ENCODE peak calls at places on chromosomes 4 and X, in ten cellular contexts. Q is transverse colon, Z is upper lobe of left lung, L is sigmoid colon, P is ovary, K is H1, B is tibial nerve, C is GM12878, M is A549, N is suprapubic skin. V is an unnamed sample.

GRCh38 chr4:143352052-143352451 is 15.4 kb downstream of the GAB1 start:
- DNase-seq in M (no peak), N (no peak), B (no peak), Z (no peak), C (no peak), Q (peak), L (no peak), P (no peak), K (no peak), V (no peak)

GRCh38 chr4:38985363-38986065 is 46.7 kb downstream of the TMEM156 start:
- DNase-seq in B (no peak), L (no peak), Q (no peak), K (no peak), M (no peak), C (no peak), N (no peak), P (no peak), Z (no peak), V (no peak)

GRCh38 chrX:10016516-10017132 is 49.5 kb downstream of the CLDN34 start:
- DNase-seq in Q (no peak), Z (no peak), L (peak), P (no peak), C (no peak), B (no peak), N (no peak), M (no peak), K (no peak), V (no peak)

GRCh38 chr4:76803522-76803921 is 94.4 kb downstream of the SOWAHB start:
- DNase-seq in Z (no peak), L (no peak), P (peak), M (no peak), C (no peak), B (peak), K (no peak), N (no peak), Q (no peak), V (no peak)

GRCh38 chr4:163553146-163553545 is 58.7 kb downstream of the TMA16 start:
- DNase-seq in C (no peak), M (no peak), K (no peak), P (no peak), L (no peak), B (no peak), N (no peak), Z (no peak), Q (no peak), V (no peak)

GRCh38 chrX:136781180-136781797 is 557 bp upstream of the ARHGEF6 start:
- DNase-seq in N (no peak), K (no peak), Z (no peak), B (no peak), C (no peak), L (no peak), P (no peak), M (no peak), Q (no peak), V (no peak)

GRCh38 chr4:99853993-99854392 is 37.4 kb downstream of the DAPP1 start:
- DNase-seq in Q (no peak), L (no peak), B (no peak), C (no peak), M (no peak), P (no peak), K (no peak), Z (no peak), N (no peak), V (peak)

GRCh38 chrX:49829016-49829415 is at the start of gene PAGE4:
- DNase-seq in Z (no peak), P (no peak), N (no peak), C (no peak), K (no peak), M (no peak), Q (no peak), L (no peak), B (no peak), V (no peak)

GRCh38 chrX:116694046-116694445 is 231.3 kb upstream of the CT83 start:
- DNase-seq in M (no peak), B (no peak), K (no peak), L (no peak), P (no peak), N (no peak), Z (peak), C (no peak), Q (no peak), V (no peak)

GRCh38 chr4:164807611-164808010 is 53.7 kb downstream of the SMIM31 start:
- DNase-seq in N (no peak), C (no peak), B (no peak), Z (no peak), P (no peak), L (no peak), K (peak), Q (no peak), M (no peak), V (no peak)

GRCh38 chrX:57227691-57228090 is 58.8 kb upstream of the FAAH2 start:
- DNase-seq in C (no peak), L (no peak), Z (no peak), M (no peak), N (no peak), Q (no peak), B (no peak), P (no peak), K (no peak), V (no peak)

GRCh38 chr4:138909605-138910004 is 106.0 kb upstream of the NOCT start:
- DNase-seq in N (no peak), Z (no peak), Q (no peak), B (no peak), K (no peak), M (no peak), P (no peak), L (no peak), C (no peak), V (no peak)
- TF ChIP-seq EP300 in N (no peak), Z (no peak), Q (no peak), B (no peak), K (no peak), M (no peak), P (no peak), L (no peak), C (no peak), V (no peak)

GRCh38 chr4:8273450-8273849 is 3.9 kb downstream of the HTRA3 start:
- DNase-seq in K (no peak), C (no peak), L (peak), Q (no peak), Z (no peak), N (no peak), P (no peak), B (no peak), M (no peak), V (no peak)

GRCh38 chr4:8274066-8274652 is 4.6 kb downstream of the HTRA3 start:
- DNase-seq in Z (peak), Q (no peak), K (no peak), N (no peak), C (no peak), P (peak), M (no peak), B (no peak), L (no peak), V (no peak)

GRCh38 chr4:8276358-8277240 is 7.0 kb downstream of the HTRA3 start:
- DNase-seq in N (peak), Q (no peak), C (no peak), B (no peak), P (peak), L (peak), Z (peak), K (no peak), M (no peak), V (no peak)

GRCh38 chr4:8275511-8275910 is 6.0 kb downstream of the HTRA3 start:
- DNase-seq in Z (no peak), P (peak), B (no peak), K (no peak), M (no peak), Q (no peak), N (no peak), C (no peak), L (no peak), V (no peak)

GRCh38 chr4:8274772-8275241 is 5.3 kb downstream of the HTRA3 start:
- DNase-seq in L (peak), B (peak), C (no peak), N (peak), M (no peak), Z (peak), K (no peak), P (peak), Q (peak), V (peak)
- TF ChIP-seq EP300 in L (peak), B (peak), C (no peak), N (no peak), M (no peak), Z (no peak), K (no peak), P (no peak), Q (peak), V (no peak)

DNA sequence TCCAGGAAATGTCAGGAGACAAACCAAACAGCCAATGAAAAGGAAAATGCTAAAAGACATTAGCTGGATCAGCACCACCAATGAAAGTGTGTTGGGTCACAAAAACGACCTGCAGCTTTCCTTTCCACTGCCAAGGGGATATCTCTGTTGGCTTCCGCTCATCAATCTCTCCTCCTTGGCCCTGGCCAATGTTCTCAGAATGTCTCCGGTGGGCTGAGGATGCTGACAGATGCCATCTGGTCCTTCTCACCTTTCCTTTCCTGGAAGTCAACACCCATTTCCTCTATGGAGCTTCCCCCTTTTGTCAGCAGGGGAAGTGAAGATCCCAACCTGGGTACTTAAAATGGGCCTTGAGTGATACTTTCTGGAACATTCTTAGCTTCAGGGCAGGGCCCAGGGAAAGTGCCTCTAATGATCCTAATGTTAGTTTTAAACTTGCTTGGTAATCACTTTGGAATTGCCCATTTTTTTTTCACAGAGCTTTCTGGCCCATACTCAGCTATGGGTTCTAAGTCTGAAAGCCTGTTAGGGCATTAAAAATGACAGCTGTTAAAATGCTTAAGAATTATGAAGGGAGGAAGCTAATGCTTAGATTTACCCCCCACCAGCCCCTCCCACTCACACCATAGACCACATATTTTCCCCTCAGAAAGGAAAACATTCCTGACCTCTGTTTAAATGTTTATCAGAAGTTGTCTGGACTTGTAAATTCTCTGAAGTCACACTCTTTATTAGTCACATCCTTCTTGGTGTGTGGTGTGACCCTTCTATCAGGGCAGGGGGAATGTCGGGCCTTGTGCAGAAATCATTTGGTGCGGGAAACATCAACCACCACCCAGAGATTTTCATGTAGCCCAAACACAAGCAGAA is 29.2 kb downstream of the IGFBP7 start:
- DNase-seq in B (no peak), Z (no peak), C (no peak), M (no peak), K (no peak), N (no peak), Q (no peak), P (no peak), L (no peak), V (no peak)
- TF ChIP-seq EP300 in B (peak), Z (peak), C (no peak), M (peak), K (no peak), N (no peak), Q (peak), P (no peak), L (peak), V (peak)

GRCh38 chr4:155703486-155704227 is 37.0 kb downstream of the GUCY1A1 start:
- DNase-seq in P (no peak), K (no peak), Q (no peak), N (no peak), Z (no peak), M (no peak), B (no peak), L (no peak), C (peak), V (no peak)

GRCh38 chr4:155708782-155709181 is 42.1 kb downstream of the GUCY1A1 start:
- DNase-seq in Q (no peak), K (no peak), M (no peak), C (no peak), P (no peak), B (no peak), L (no peak), N (no peak), Z (no peak), V (no peak)

GRCh38 chr4:155704841-155705404 is 38.3 kb downstream of the GUCY1A1 start:
- DNase-seq in C (no peak), L (no peak), K (no peak), M (no peak), N (no peak), Q (no peak), B (no peak), Z (no peak), P (no peak), V (no peak)

GRCh38 chr4:155707251-155707650 is 40.6 kb downstream of the GUCY1A1 start:
- DNase-seq in K (no peak), Q (no peak), N (no peak), M (no peak), Z (no peak), P (no peak), C (no peak), L (no peak), B (no peak), V (no peak)

DNA sequence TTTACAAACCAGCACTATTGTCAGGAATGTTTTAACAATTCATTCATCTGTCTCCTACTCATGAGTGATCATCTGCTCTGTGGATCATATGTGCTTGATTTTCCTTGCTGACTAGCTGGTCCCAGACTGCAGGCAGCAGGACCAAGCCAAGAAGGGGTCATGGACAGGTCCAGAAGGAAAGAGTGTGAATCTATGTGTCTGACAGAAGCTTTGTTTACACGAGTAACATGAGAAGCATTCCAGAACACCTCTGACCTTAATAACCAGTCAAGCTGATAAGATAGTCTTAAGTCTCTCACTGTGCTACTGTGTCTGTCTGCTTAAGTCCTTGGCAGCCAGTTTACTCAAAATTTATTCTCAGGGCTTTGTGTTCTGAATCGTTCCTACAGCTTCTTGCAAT is 39.0 kb downstream of the GUCY1A1 start:
- DNase-seq in C (no peak), M (no peak), K (no peak), Q (no peak), L (no peak), B (no peak), Z (no peak), P (no peak), N (no peak), V (no peak)
- TF ChIP-seq EP300 in C (no peak), M (no peak), K (no peak), Q (no peak), L (no peak), B (no peak), Z (no peak), P (no peak), N (no peak), V (no peak)

GRCh38 chr4:27181672-27182071 is 321.0 kb downstream of the STIM2 start:
- DNase-seq in P (no peak), C (no peak), L (no peak), M (no peak), B (no peak), N (no peak), K (no peak), Z (no peak), Q (no peak), V (no peak)

GRCh38 chr4:27176400-27176799 is 315.8 kb downstream of the STIM2 start:
- DNase-seq in M (no peak), P (no peak), C (no peak), N (no peak), Z (no peak), Q (peak), L (no peak), B (no peak), K (no peak), V (no peak)

GRCh38 chr4:27178066-27178465 is 317.4 kb downstream of the STIM2 start:
- DNase-seq in Q (no peak), K (no peak), Z (no peak), B (no peak), P (peak), L (no peak), N (no peak), M (no peak), C (no peak), V (no peak)

GRCh38 chr4:27176881-27177280 is 316.2 kb downstream of the STIM2 start:
- DNase-seq in Z (no peak), C (no peak), Q (no peak), N (no peak), P (no peak), M (no peak), K (no peak), L (no peak), B (no peak), V (no peak)
- TF ChIP-seq EP300 in Z (no peak), C (no peak), Q (no peak), N (no peak), P (no peak), M (no peak), K (no peak), L (no peak), B (no peak), V (no peak)

V was measured in esophagus muscularis mucosa.